ENCODE peak calls at places on chromosomes 2 and 18, in eight cellular contexts. V is fibroblast of pulmonary artery, C is GM12865, O is GM06990, Z is AG09309, K is MCF 10A, X is esophagus squamous epithelium, Y is uterus. N is an unnamed sample.

GRCh38 chr2:196336715-196337617 is 165.6 kb upstream of the STK17B start:
- DNase-seq in V (peak), C (peak), O (no peak), Z (no peak), K (peak), X (no peak), Y (no peak), N (no peak)

GRCh38 chr2:181411105-181411849 is 45.9 kb upstream of the ITGA4 start:
- DNase-seq in V (peak), C (peak), O (peak), Z (no peak), K (no peak), X (peak), Y (no peak), N (no peak)

GRCh38 chr18:49094136-49094535 is 143.4 kb upstream of the SMAD7 start:
- DNase-seq in V (peak), C (no peak), O (no peak), Z (no peak), K (no peak), X (no peak), Y (no peak), N (no peak)

GRCh38 chr2:96099861-96100798 is 16.2 kb downstream of the ADRA2B start:
- DNase-seq in V (no peak), C (no peak), O (no peak), Z (no peak), K (no peak), X (no peak), Y (peak), N (no peak)

GRCh38 chr18:75477913-75478312 is 50.4 kb upstream of the SMIM21 start:
- DNase-seq in V (peak), C (peak), O (no peak), Z (no peak), K (peak), X (no peak), Y (no peak), N (no peak)

GRCh38 chr2:20624884-20625485 is 25.9 kb downstream of the HS1BP3 start:
- DNase-seq in V (no peak), C (no peak), O (no peak), Z (no peak), K (no peak), X (no peak), Y (no peak), N (no peak)

GRCh38 chr2:39631715-39632114 is 34.0 kb upstream of the TMEM178A start:
- DNase-seq in V (peak), C (no peak), O (no peak), Z (peak), K (peak), X (no peak), Y (peak), N (no peak)

GRCh38 chr2:154189963-154190362 is 318.2 kb downstream of the GALNT13 start:
- DNase-seq in V (no peak), C (no peak), O (no peak), Z (no peak), K (no peak), X (no peak), Y (no peak), N (no peak)

GRCh38 chr2:234290671-234291070 is 206.2 kb downstream of the ARL4C start:
- DNase-seq in V (no peak), C (peak), O (peak), Z (no peak), K (peak), X (no peak), Y (no peak), N (no peak)

GRCh38 chr18:7089369-7089768 is 28.2 kb downstream of the LAMA1 start:
- DNase-seq in V (no peak), C (no peak), O (no peak), Z (no peak), K (no peak), X (no peak), Y (no peak), N (no peak)

GRCh38 chr2:61161888-61162287 is at the start of gene C2orf74:
- DNase-seq in V (no peak), C (no peak), O (no peak), Z (no peak), K (no peak), X (no peak), Y (no peak), N (no peak)

GRCh38 chr18:77207540-77207939 is 42.1 kb upstream of the GALR1 start:
- DNase-seq in V (peak), C (peak), O (no peak), Z (peak), K (peak), X (no peak), Y (peak), N (no peak)

GRCh38 chr2:198715304-198715703 is 742.4 kb downstream of the SATB2 start:
- DNase-seq in V (no peak), C (no peak), O (no peak), Z (no peak), K (no peak), X (no peak), Y (no peak), N (no peak)

GRCh38 chr2:98142106-98142815 is 55.3 kb downstream of the VWA3B start:
- DNase-seq in V (no peak), C (no peak), O (no peak), Z (no peak), K (no peak), X (no peak), Y (no peak), N (no peak)

GRCh38 chr2:167182403-167182802 is 294.1 kb downstream of the XIRP2 start:
- DNase-seq in V (no peak), C (no peak), O (no peak), Z (no peak), K (no peak), X (no peak), Y (no peak), N (no peak)

GRCh38 chr2:42918671-42919335 is 126.4 kb upstream of the HAAO start:
- DNase-seq in V (no peak), C (no peak), O (no peak), Z (no peak), K (no peak), X (no peak), Y (no peak), N (no peak)

GRCh38 chr2:236971131-236971850 is 114.4 kb upstream of the COPS8 start:
- DNase-seq in V (no peak), C (no peak), O (no peak), Z (no peak), K (no peak), X (no peak), Y (no peak), N (no peak)

GRCh38 chr18:32271649-32272324 is 81.9 kb downstream of the MEP1B start:
- DNase-seq in V (peak), C (peak), O (no peak), Z (peak), K (peak), X (no peak), Y (no peak), N (peak)

GRCh38 chr2:25052948-25053477 is 11.1 kb downstream of the EFR3B start:
- DNase-seq in V (peak), C (no peak), O (no peak), Z (no peak), K (no peak), X (no peak), Y (no peak), N (no peak)

GRCh38 chr2:113877651-113878594 is 12.0 kb upstream of the ACTR3 start:
- DNase-seq in V (peak), C (no peak), O (no peak), Z (no peak), K (peak), X (no peak), Y (no peak), N (no peak)

GRCh38 chr2:24917731-24918325 is 2.2 kb downstream of the ADCY3 start:
- DNase-seq in V (no peak), C (no peak), O (no peak), Z (no peak), K (no peak), X (no peak), Y (no peak), N (no peak)

GRCh38 chr2:42116195-42117181 is 52.7 kb upstream of the EML4 start:
- DNase-seq in V (peak), C (no peak), O (no peak), Z (no peak), K (no peak), X (no peak), Y (no peak), N (no peak)

GRCh38 chr2:75464348-75464946 is 96.3 kb downstream of the EVA1A start:
- DNase-seq in V (peak), C (peak), O (no peak), Z (no peak), K (peak), X (no peak), Y (no peak), N (no peak)

GRCh38 chr2:183951636-183952035 is 646.7 kb upstream of the ZNF804A start:
- DNase-seq in V (peak), C (no peak), O (no peak), Z (no peak), K (peak), X (no peak), Y (no peak), N (peak)

GRCh38 chr18:44133483-44133882 is 547.2 kb upstream of the SETBP1 start:
- DNase-seq in V (peak), C (no peak), O (no peak), Z (no peak), K (no peak), X (no peak), Y (no peak), N (no peak)

GRCh38 chr18:44126598-44126997 is 554.1 kb upstream of the SETBP1 start:
- DNase-seq in V (no peak), C (no peak), O (no peak), Z (no peak), K (no peak), X (no peak), Y (no peak), N (no peak)

GRCh38 chr18:44134447-44134846 is 546.2 kb upstream of the SETBP1 start:
- DNase-seq in V (no peak), C (no peak), O (no peak), Z (no peak), K (no peak), X (no peak), Y (no peak), N (no peak)

GRCh38 chr18:44128365-44128764 is 552.3 kb upstream of the SETBP1 start:
- DNase-seq in V (peak), C (no peak), O (no peak), Z (no peak), K (no peak), X (no peak), Y (no peak), N (no peak)

GRCh38 chr18:44130365-44130942 is 550.2 kb upstream of the SETBP1 start:
- DNase-seq in V (peak), C (peak), O (no peak), Z (no peak), K (peak), X (no peak), Y (no peak), N (peak)
- TF ChIP-seq CTCF in V (peak), C (peak), O (peak), Z (peak), K (peak), X (peak), Y (peak), N (peak)

DNA sequence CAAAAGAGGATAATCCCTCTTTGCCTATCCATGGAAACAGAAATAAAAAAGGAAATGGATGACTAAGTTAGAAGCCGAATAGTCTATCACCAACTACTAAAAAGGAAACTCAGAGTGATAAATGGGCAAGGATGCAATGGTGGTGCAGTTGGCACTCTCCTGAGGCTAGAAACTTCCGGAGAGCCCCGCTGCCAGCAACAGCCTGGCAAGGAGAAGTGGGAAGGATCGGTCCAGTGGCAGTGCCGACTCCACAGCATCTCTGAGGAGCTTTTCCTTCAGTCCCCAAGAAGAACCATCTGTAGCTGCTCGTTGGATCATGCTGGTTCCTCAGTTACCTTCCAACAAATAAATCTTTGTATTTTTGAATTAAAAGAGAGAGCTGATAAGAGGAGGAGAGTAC is 74.7 kb downstream of the DPP4 start:
- DNase-seq in V (no peak), C (no peak), O (no peak), Z (no peak), K (no peak), X (no peak), Y (no peak), N (no peak)
- TF ChIP-seq CTCF in V (no peak), C (no peak), O (no peak), Z (no peak), K (no peak), X (no peak), Y (no peak), N (no peak)

GRCh38 chr2:30691948-30692828 is 115.1 kb downstream of the CAPN13 start:
- DNase-seq in V (peak), C (no peak), O (no peak), Z (no peak), K (peak), X (no peak), Y (no peak), N (no peak)
- TF ChIP-seq CTCF in V (peak), C (peak), O (peak), Z (peak), K (peak), X (no peak), Y (no peak), N (peak)

GRCh38 chr2:33073018-33073417 is 126.3 kb downstream of the LTBP1 start:
- DNase-seq in V (no peak), C (no peak), O (no peak), Z (no peak), K (no peak), X (no peak), Y (no peak), N (no peak)
- TF ChIP-seq CTCF in V (no peak), C (no peak), O (no peak), Z (no peak), K (no peak), X (no peak), Y (no peak), N (no peak)

DNA sequence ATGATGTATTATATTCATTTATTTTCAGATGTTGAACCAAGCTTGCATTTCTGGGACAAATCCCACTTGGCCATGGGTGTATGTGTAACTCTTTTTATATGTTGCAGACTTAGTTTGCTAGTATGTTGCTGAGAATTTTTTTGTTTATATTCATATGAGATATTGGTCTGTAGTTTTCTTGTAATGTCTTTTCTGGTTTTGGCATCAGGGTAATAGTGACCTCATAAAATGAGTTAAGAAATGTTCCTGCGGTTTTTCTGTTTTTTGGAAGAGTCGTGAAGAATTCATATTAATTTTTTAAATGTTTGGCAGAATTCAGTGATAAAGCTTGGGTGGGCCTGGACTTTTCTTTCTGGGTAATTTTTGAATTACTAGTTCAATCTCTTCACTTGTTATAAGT is 88.7 kb downstream of the ASB1 start:
- DNase-seq in V (no peak), C (no peak), O (no peak), Z (peak), K (no peak), X (no peak), Y (no peak), N (no peak)
- TF ChIP-seq CTCF in V (no peak), C (no peak), O (no peak), Z (no peak), K (no peak), X (no peak), Y (no peak), N (no peak)

DNA sequence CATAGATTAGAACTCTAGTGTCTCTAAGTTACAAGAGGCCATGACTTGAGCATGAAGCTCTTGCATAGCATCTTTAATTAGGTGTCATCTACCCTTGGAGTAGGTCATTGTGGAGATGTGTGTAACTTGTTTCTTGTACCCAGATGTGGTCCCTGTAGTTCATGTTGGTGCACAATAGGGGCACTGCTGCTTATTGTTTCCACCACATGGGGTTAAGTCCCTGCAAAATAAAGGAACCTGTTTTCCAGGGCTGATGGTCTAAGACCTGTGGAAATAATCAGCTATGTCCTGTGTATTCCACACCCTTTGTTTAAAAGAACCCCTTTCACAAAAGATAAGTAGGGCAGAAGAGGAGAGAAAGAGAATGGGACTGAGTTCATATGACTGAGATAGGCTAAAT is 28.6 kb downstream of the ASXL3 start:
- DNase-seq in V (no peak), C (peak), O (no peak), Z (no peak), K (peak), X (no peak), Y (no peak), N (no peak)
- TF ChIP-seq CTCF in V (no peak), C (no peak), O (peak), Z (no peak), K (no peak), X (no peak), Y (no peak), N (no peak)

GRCh38 chr18:9434240-9434701 is 41.0 kb upstream of the RALBP1 start:
- DNase-seq in V (no peak), C (no peak), O (no peak), Z (no peak), K (no peak), X (no peak), Y (no peak), N (no peak)

GRCh38 chr18:9437049-9437448 is 38.3 kb upstream of the RALBP1 start:
- DNase-seq in V (peak), C (no peak), O (no peak), Z (no peak), K (no peak), X (no peak), Y (no peak), N (no peak)

GRCh38 chr18:9437672-9438071 is 37.6 kb upstream of the RALBP1 start:
- DNase-seq in V (no peak), C (no peak), O (no peak), Z (no peak), K (no peak), X (no peak), Y (no peak), N (no peak)

GRCh38 chr18:9435041-9435440 is 40.3 kb upstream of the RALBP1 start:
- DNase-seq in V (no peak), C (no peak), O (no peak), Z (no peak), K (no peak), X (no peak), Y (no peak), N (no peak)

GRCh38 chr18:9436176-9436575 is 39.1 kb upstream of the RALBP1 start:
- DNase-seq in V (no peak), C (peak), O (no peak), Z (no peak), K (no peak), X (no peak), Y (no peak), N (no peak)
- TF ChIP-seq CTCF in V (no peak), C (no peak), O (no peak), Z (no peak), K (no peak), X (no peak), Y (no peak), N (no peak)

GRCh38 chr18:45916302-45916701 is 50.8 kb downstream of the EPG5 start:
- DNase-seq in V (no peak), C (peak), O (no peak), Z (no peak), K (no peak), X (no peak), Y (no peak), N (no peak)
- TF ChIP-seq CTCF in V (no peak), C (peak), O (peak), Z (no peak), K (no peak), X (no peak), Y (no peak), N (peak)

GRCh38 chr2:207041753-207042152 is 102.4 kb downstream of the CPO start:
- DNase-seq in V (no peak), C (no peak), O (no peak), Z (no peak), K (no peak), X (no peak), Y (no peak), N (no peak)
- TF ChIP-seq CTCF in V (no peak), C (no peak), O (no peak), Z (no peak), K (no peak), X (no peak), Y (no peak), N (no peak)